ENCODE peak calls at places on chromosome 11, in four cellular contexts. One of them, this sample, is unnamed.

GRCh38 chr11:80495116-80495515 is 1054.3 kb upstream of the TENM4 start:
- DNase-seq in EH: no peak
- DNase-seq in stromal cell of bone marrow: no peak
- DNase-seq in HuH-7.5: no peak
- DNase-seq in this sample: no peak

GRCh38 chr11:132052904-132053303 is 682.5 kb downstream of the NTM start:
- DNase-seq in EH: peak
- DNase-seq in stromal cell of bone marrow: no peak
- DNase-seq in HuH-7.5: no peak
- DNase-seq in this sample: no peak

GRCh38 chr11:91248199-91248807 is 976.3 kb upstream of the FAT3 start:
- DNase-seq in EH: peak
- DNase-seq in stromal cell of bone marrow: no peak
- DNase-seq in HuH-7.5: peak
- DNase-seq in this sample: peak

GRCh38 chr11:36195496-36196346 is 93.5 kb downstream of the COMMD9 start:
- DNase-seq in EH: peak
- DNase-seq in stromal cell of bone marrow: peak
- DNase-seq in HuH-7.5: no peak
- DNase-seq in this sample: peak

GRCh38 chr11:69427337-69427736 is 54.1 kb upstream of the LINC01488 start:
- DNase-seq in EH: no peak
- DNase-seq in stromal cell of bone marrow: no peak
- DNase-seq in HuH-7.5: peak
- DNase-seq in this sample: no peak

GRCh38 chr11:94758671-94759070 is 9.5 kb upstream of the AMOTL1 start:
- DNase-seq in EH: no peak
- DNase-seq in stromal cell of bone marrow: no peak
- DNase-seq in HuH-7.5: no peak
- DNase-seq in this sample: no peak

GRCh38 chr11:74288161-74288560 is 23.3 kb downstream of the P4HA3 start:
- DNase-seq in EH: peak
- DNase-seq in stromal cell of bone marrow: peak
- DNase-seq in HuH-7.5: no peak
- DNase-seq in this sample: peak

GRCh38 chr11:130675456-130675855 is 227.0 kb downstream of the ADAMTS15 start:
- DNase-seq in EH: peak
- DNase-seq in stromal cell of bone marrow: peak
- DNase-seq in HuH-7.5: no peak
- DNase-seq in this sample: peak

GRCh38 chr11:131674051-131674755 is 303.8 kb downstream of the NTM start:
- DNase-seq in EH: peak
- DNase-seq in stromal cell of bone marrow: peak
- DNase-seq in HuH-7.5: peak
- DNase-seq in this sample: peak

GRCh38 chr11:117809236-117810055 is 12.4 kb upstream of the DSCAML1 start:
- DNase-seq in EH: peak
- DNase-seq in stromal cell of bone marrow: peak
- DNase-seq in HuH-7.5: peak
- DNase-seq in this sample: peak

GRCh38 chr11:131584694-131585592 is 214.5 kb downstream of the NTM start:
- DNase-seq in EH: no peak
- DNase-seq in stromal cell of bone marrow: no peak
- DNase-seq in HuH-7.5: no peak
- DNase-seq in this sample: no peak

GRCh38 chr11:87445002-87445401 is 407.3 kb downstream of the TMEM135 start:
- DNase-seq in EH: peak
- DNase-seq in stromal cell of bone marrow: peak
- DNase-seq in HuH-7.5: no peak
- DNase-seq in this sample: peak

GRCh38 chr11:82547163-82547560 is 186.5 kb downstream of the FAM181B start:
- DNase-seq in EH: no peak
- DNase-seq in stromal cell of bone marrow: no peak
- DNase-seq in HuH-7.5: no peak
- DNase-seq in this sample: no peak

GRCh38 chr11:69750875-69751597 is 24.1 kb downstream of the FGF4 start:
- DNase-seq in EH: no peak
- DNase-seq in stromal cell of bone marrow: no peak
- DNase-seq in HuH-7.5: no peak
- DNase-seq in this sample: no peak

GRCh38 chr11:123509737-123510578 is 79.9 kb downstream of the GRAMD1B start:
- DNase-seq in EH: peak
- DNase-seq in stromal cell of bone marrow: peak
- DNase-seq in HuH-7.5: no peak
- DNase-seq in this sample: peak

GRCh38 chr11:103903621-103904323 is 132.7 kb upstream of the DDI1 start:
- DNase-seq in EH: no peak
- DNase-seq in stromal cell of bone marrow: no peak
- DNase-seq in HuH-7.5: no peak
- DNase-seq in this sample: no peak

GRCh38 chr11:61172353-61172752 is 11.1 kb upstream of the VPS37C start:
- DNase-seq in EH: no peak
- DNase-seq in stromal cell of bone marrow: no peak
- DNase-seq in HuH-7.5: no peak
- DNase-seq in this sample: no peak

GRCh38 chr11:1536065-1536843 is 35.8 kb downstream of the DUSP8 start:
- DNase-seq in EH: no peak
- DNase-seq in stromal cell of bone marrow: no peak
- DNase-seq in HuH-7.5: no peak
- DNase-seq in this sample: no peak

GRCh38 chr11:95584589-95584988 is 205.0 kb downstream of the FAM76B start:
- DNase-seq in EH: no peak
- DNase-seq in stromal cell of bone marrow: no peak
- DNase-seq in HuH-7.5: no peak
- DNase-seq in this sample: no peak

GRCh38 chr11:100876826-100877545 is 189.9 kb downstream of the ARHGAP42 start:
- DNase-seq in EH: peak
- DNase-seq in stromal cell of bone marrow: peak
- DNase-seq in HuH-7.5: no peak
- DNase-seq in this sample: peak

GRCh38 chr11:126083829-126084607 is 21.4 kb upstream of the CDON start:
- DNase-seq in EH: no peak
- DNase-seq in stromal cell of bone marrow: no peak
- DNase-seq in HuH-7.5: no peak
- DNase-seq in this sample: no peak

This sample was measured in iris pigment epithelial cell.